ENCODE peak calls at places on chromosomes 2 and 18, in six cellular contexts. K is activated CD4-positive, alpha-beta T cell treated with anti-CD3 and anti-CD28 coated beads, Interleukin-2, amount 50 U/mL, for 1 hour; H is T-helper 2 cell; X is EH; R is NCI-H1105; T is mucosa of gallbladder. C is an unnamed sample.

GRCh38 chr2:3527886-3528785 is 8.8 kb upstream of the ADI1 start:
- DNase-seq in T (no peak), H (no peak), K (no peak), R (no peak), X (no peak), C (no peak)

GRCh38 chr2:219484343-219485200 is 14.1 kb upstream of the GMPPA start:
- DNase-seq in T (no peak), H (no peak), R (peak), K (no peak), X (no peak), C (no peak)

GRCh38 chr2:205865794-205866490 is 183.6 kb downstream of the NRP2 start:
- DNase-seq in H (no peak), K (no peak), R (peak), T (no peak), X (peak), C (no peak)

GRCh38 chr2:82641781-82642180 is 1817.3 kb downstream of the SUCLG1 start:
- DNase-seq in R (no peak), X (no peak), K (no peak), T (no peak), H (no peak), C (no peak)

GRCh38 chr18:70334728-70335329 is 46.0 kb downstream of the SOCS6 start:
- DNase-seq in X (peak), K (no peak), H (no peak), T (no peak), R (no peak), C (no peak)

GRCh38 chr2:136665741-136666140 is 99.6 kb upstream of the THSD7B start:
- DNase-seq in X (no peak), T (no peak), H (no peak), R (no peak), K (no peak), C (no peak)

GRCh38 chr2:63488118-63488713 is 100.1 kb downstream of the WDPCP start:
- DNase-seq in H (no peak), R (no peak), X (peak), T (peak), K (no peak), C (no peak)

GRCh38 chr18:26746284-26747130 is 119.0 kb downstream of the AQP4 start:
- DNase-seq in R (no peak), X (peak), T (no peak), H (no peak), K (no peak), C (no peak)

GRCh38 chr2:24382363-24383021 is 22.2 kb upstream of the ITSN2 start:
- DNase-seq in K (peak), H (peak), R (peak), X (peak), T (peak), C (peak)

GRCh38 chr18:55321268-55322175 is 266.5 kb downstream of the TCF4 start:
- DNase-seq in H (no peak), T (peak), K (no peak), R (peak), X (peak), C (peak)

GRCh38 chr2:72204156-72204781 is 56.6 kb upstream of the CYP26B1 start:
- DNase-seq in T (no peak), K (no peak), H (no peak), X (no peak), R (no peak), C (no peak)

GRCh38 chr2:24827321-24828261 is 34.4 kb downstream of the CENPO start:
- DNase-seq in X (peak), T (peak), H (peak), K (peak), R (peak), C (peak)

GRCh38 chr2:70357076-70358071 is 55.5 kb upstream of the FAM136A start:
- DNase-seq in X (peak), T (no peak), R (no peak), H (no peak), K (no peak), C (no peak)

GRCh38 chr2:29022455-29023128 is 41.5 kb downstream of the TOGARAM2 start:
- DNase-seq in H (no peak), K (no peak), X (peak), T (no peak), R (no peak), C (no peak)

GRCh38 chr2:154875999-154876398 is 177.5 kb downstream of the KCNJ3 start:
- DNase-seq in K (no peak), T (no peak), R (no peak), H (no peak), X (no peak), C (no peak)

GRCh38 chr2:72031346-72032115 is 116.1 kb downstream of the CYP26B1 start:
- DNase-seq in H (no peak), X (no peak), R (no peak), K (no peak), T (no peak), C (peak)

GRCh38 chr2:3169106-3169870 is 208.3 kb downstream of the EIPR1 start:
- DNase-seq in K (no peak), H (no peak), R (no peak), X (peak), T (no peak), C (no peak)

GRCh38 chr2:108820439-108820838 is 33.9 kb downstream of the CCDC138 start:
- DNase-seq in H (no peak), T (no peak), R (no peak), X (no peak), K (no peak), C (no peak)

C was measured in stomach.